ENCODE peak calls at places on chromosome 16, in four cellular contexts. One of them, this sample, is unnamed.

GRCh38 chr16:50591800-50592771 is 43.9 kb downstream of the NKD1 start:
- DNase-seq in CD8-positive, alpha-beta T cell: no peak
- DNase-seq in fibroblast of mammary gland: no peak
- DNase-seq in adipocyte: no peak
- DNase-seq in this sample: peak; percentile 45

GRCh38 chr16:67708368-67708771 is 10.7 kb downstream of the GFOD2 start:
- DNase-seq in CD8-positive, alpha-beta T cell: no peak
- DNase-seq in fibroblast of mammary gland: peak; percentile 70
- DNase-seq in adipocyte: no peak
- DNase-seq in this sample: peak; percentile 35

GRCh38 chr16:20897253-20897896 is 2.8 kb downstream of the DCUN1D3 start:
- DNase-seq in CD8-positive, alpha-beta T cell: no peak
- DNase-seq in fibroblast of mammary gland: peak; percentile 80
- DNase-seq in adipocyte: peak; percentile 81
- DNase-seq in this sample: peak; percentile 71

GRCh38 chr16:18800674-18801196 is 614 bp downstream of the ARL6IP1 start:
- DNase-seq in CD8-positive, alpha-beta T cell: no peak
- DNase-seq in fibroblast of mammary gland: peak; percentile 24
- DNase-seq in adipocyte: peak; percentile 64
- DNase-seq in this sample: peak; percentile 20

GRCh38 chr16:27242868-27243590 is 25.5 kb downstream of the NSMCE1 start:
- DNase-seq in CD8-positive, alpha-beta T cell: no peak
- DNase-seq in fibroblast of mammary gland: peak; percentile 96
- DNase-seq in adipocyte: peak; percentile 73
- DNase-seq in this sample: peak; percentile 88

GRCh38 chr16:693766-694165 is 3.6 kb upstream of the WDR24 start:
- DNase-seq in CD8-positive, alpha-beta T cell: no peak
- DNase-seq in fibroblast of mammary gland: no peak
- DNase-seq in adipocyte: no peak
- DNase-seq in this sample: no peak

GRCh38 chr16:52379551-52379950 is 167.4 kb downstream of the TOX3 start:
- DNase-seq in CD8-positive, alpha-beta T cell: no peak
- DNase-seq in fibroblast of mammary gland: no peak
- DNase-seq in adipocyte: no peak
- DNase-seq in this sample: no peak

GRCh38 chr16:86751081-86752030 is 173.0 kb downstream of the FOXL1 start:
- DNase-seq in CD8-positive, alpha-beta T cell: no peak
- DNase-seq in fibroblast of mammary gland: peak; percentile 94
- DNase-seq in adipocyte: peak; percentile 88
- DNase-seq in this sample: peak; percentile 84

GRCh38 chr16:12800751-12801308 is 2.9 kb downstream of the CPPED1 start:
- DNase-seq in CD8-positive, alpha-beta T cell: no peak
- DNase-seq in fibroblast of mammary gland: no peak
- DNase-seq in adipocyte: peak; percentile 16
- DNase-seq in this sample: no peak

GRCh38 chr16:15796885-15797284 is 59.9 kb downstream of the MYH11 start:
- DNase-seq in CD8-positive, alpha-beta T cell: no peak
- DNase-seq in fibroblast of mammary gland: no peak
- DNase-seq in adipocyte: no peak
- DNase-seq in this sample: no peak
- H3K4me3 ChIP-seq in CD8-positive, alpha-beta T cell: no peak overlapping the region
- H3K4me3 ChIP-seq in fibroblast of mammary gland: no peak overlapping the region
- H3K4me3 ChIP-seq in adipocyte: no peak overlapping the region
- H3K4me3 ChIP-seq in this sample: no peak overlapping the region

GRCh38 chr16:81973737-81974136 is 37.5 kb downstream of the SDR42E1 start:
- DNase-seq in CD8-positive, alpha-beta T cell: no peak
- DNase-seq in fibroblast of mammary gland: no peak
- DNase-seq in adipocyte: no peak
- DNase-seq in this sample: no peak
- H3K4me3 ChIP-seq in CD8-positive, alpha-beta T cell: no peak overlapping the region
- H3K4me3 ChIP-seq in fibroblast of mammary gland: no peak overlapping the region
- H3K4me3 ChIP-seq in adipocyte: no peak overlapping the region
- H3K4me3 ChIP-seq in this sample: no peak overlapping the region

GRCh38 chr16:4679854-4680636 is 13.3 kb upstream of the NUDT16L1 start:
- DNase-seq in CD8-positive, alpha-beta T cell: no peak
- DNase-seq in fibroblast of mammary gland: peak; percentile 91
- DNase-seq in adipocyte: no peak
- DNase-seq in this sample: peak; percentile 92
- H3K4me3 ChIP-seq in CD8-positive, alpha-beta T cell: no peak overlapping the region
- H3K4me3 ChIP-seq in fibroblast of mammary gland: peak overlapping the region; percentile 44
- H3K4me3 ChIP-seq in adipocyte: peak overlapping the region; percentile 76
- H3K4me3 ChIP-seq in this sample: peak overlapping the region; percentile 66

GRCh38 chr16:74169687-74170522 is 126.7 kb upstream of the PSMD7 start:
- DNase-seq in CD8-positive, alpha-beta T cell: no peak
- DNase-seq in fibroblast of mammary gland: peak; percentile 40
- DNase-seq in adipocyte: peak; percentile 42
- DNase-seq in this sample: no peak
- H3K4me3 ChIP-seq in CD8-positive, alpha-beta T cell: no peak overlapping the region
- H3K4me3 ChIP-seq in fibroblast of mammary gland: peak overlapping the region; percentile 9
- H3K4me3 ChIP-seq in adipocyte: peak overlapping the region; percentile 81
- H3K4me3 ChIP-seq in this sample: no peak overlapping the region

GRCh38 chr16:79767597-79768280 is 167.2 kb upstream of the MAF start:
- DNase-seq in CD8-positive, alpha-beta T cell: no peak
- DNase-seq in fibroblast of mammary gland: peak; percentile 23
- DNase-seq in adipocyte: peak; percentile 9
- DNase-seq in this sample: peak; percentile 20
- H3K4me3 ChIP-seq in CD8-positive, alpha-beta T cell: no peak overlapping the region
- H3K4me3 ChIP-seq in fibroblast of mammary gland: peak overlapping the region; percentile 15
- H3K4me3 ChIP-seq in adipocyte: peak overlapping the region; percentile 76
- H3K4me3 ChIP-seq in this sample: no peak overlapping the region

DNA sequence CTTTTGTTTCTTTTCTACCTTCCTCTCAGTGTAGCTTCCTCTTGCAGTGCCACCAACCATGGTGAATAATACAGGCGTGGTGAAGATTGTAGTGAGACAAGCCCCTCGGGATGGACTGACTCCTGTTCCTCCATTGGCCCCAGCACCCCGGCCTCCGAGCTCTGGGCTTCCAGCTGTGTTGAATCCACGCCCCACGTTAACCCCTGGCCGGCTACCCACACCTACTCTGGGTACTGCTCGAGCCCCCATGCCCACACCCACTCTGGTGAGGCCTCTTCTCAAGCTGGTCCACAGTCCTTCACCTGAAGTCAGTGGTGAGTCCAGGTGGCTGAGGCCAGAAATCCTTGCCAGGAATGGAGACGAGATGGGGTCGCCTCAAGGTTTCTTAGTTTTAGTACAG is 23.9 kb downstream of the SRCAP start:
- DNase-seq in CD8-positive, alpha-beta T cell: no peak
- DNase-seq in fibroblast of mammary gland: no peak
- DNase-seq in adipocyte: no peak
- DNase-seq in this sample: no peak
- H3K4me3 ChIP-seq in CD8-positive, alpha-beta T cell: no peak overlapping the region
- H3K4me3 ChIP-seq in fibroblast of mammary gland: no peak overlapping the region
- H3K4me3 ChIP-seq in adipocyte: no peak overlapping the region
- H3K4me3 ChIP-seq in this sample: no peak overlapping the region

GRCh38 chr16:11561856-11562255 is 24.9 kb downstream of the LITAF start:
- DNase-seq in CD8-positive, alpha-beta T cell: no peak
- DNase-seq in fibroblast of mammary gland: no peak
- DNase-seq in adipocyte: no peak
- DNase-seq in this sample: no peak
- H3K4me3 ChIP-seq in CD8-positive, alpha-beta T cell: peak overlapping the region; percentile 42
- H3K4me3 ChIP-seq in fibroblast of mammary gland: no peak overlapping the region
- H3K4me3 ChIP-seq in adipocyte: no peak overlapping the region
- H3K4me3 ChIP-seq in this sample: no peak overlapping the region

This sample was measured in fibroblast of the aortic adventitia.